ENCODE peak calls at places on chromosome X, in ten cellular contexts. P, T, S, W, O, A, C, E, Q and Y are unnamed samples.

GRCh38 chrX:103656623-103657022 is 27.8 kb downstream of the TCEAL1 start:
- DNase-seq in Q (peak; percentile 62), E (no peak), C (no peak), W (peak; percentile 45), S (peak; percentile 23), O (no peak), P (peak; percentile 87), A (peak; percentile 58), T (no peak), Y (no peak)

GRCh38 chrX:10841579-10841978 is 221.2 kb upstream of the MID1 start:
- DNase-seq in O (no peak), T (no peak), E (no peak), W (no peak), P (no peak), S (no peak), A (peak; percentile 29), Q (no peak), C (no peak), Y (no peak)

GRCh38 chrX:107603433-107604159 is 24.7 kb upstream of the PRPS1 start:
- DNase-seq in P (no peak), W (no peak), E (no peak), T (no peak), C (no peak), O (no peak), S (no peak), Q (no peak), A (no peak), Y (no peak)

GRCh38 chrX:41935827-41936226 is 12.5 kb upstream of the CASK start:
- DNase-seq in E (no peak), C (no peak), O (no peak), T (no peak), S (no peak), P (no peak), Q (no peak), W (no peak), A (no peak), Y (no peak)

GRCh38 chrX:105191878-105192277 is 28.6 kb downstream of the TEX13A start:
- DNase-seq in E (no peak), C (no peak), T (no peak), A (no peak), P (no peak), Q (peak; percentile 3), S (no peak), O (no peak), W (peak; percentile 5), Y (no peak)

GRCh38 chrX:68658530-68658929 is 11.1 kb downstream of the STARD8 start:
- DNase-seq in A (no peak), T (no peak), Q (no peak), P (peak; percentile 16), W (peak; percentile 18), C (no peak), O (no peak), E (no peak), S (no peak), Y (no peak)

GRCh38 chrX:132393090-132393884 is 95.6 kb downstream of the MBNL3 start:
- DNase-seq in S (no peak), O (no peak), W (no peak), T (no peak), E (no peak), A (no peak), P (no peak), C (no peak), Q (no peak), Y (no peak)

GRCh38 chrX:30967516-30967915 is 78.5 kb upstream of the TAB3 start:
- DNase-seq in A (no peak), W (no peak), E (no peak), C (no peak), T (no peak), Q (no peak), P (no peak), O (no peak), S (no peak), Y (no peak)

GRCh38 chrX:150984164-150984824 is 1.2 kb downstream of the HMGB3 start:
- DNase-seq in E (peak; percentile 36), T (no peak), S (peak; percentile 23), W (no peak), P (no peak), Q (no peak), C (no peak), O (no peak), A (peak; percentile 80), Y (no peak)

GRCh38 chrX:9873360-9873759 is 87.1 kb downstream of the SHROOM2 start:
- DNase-seq in W (no peak), E (no peak), P (no peak), A (no peak), T (no peak), C (no peak), O (no peak), S (no peak), Q (no peak), Y (no peak)

GRCh38 chrX:41300758-41301437 is 33.1 kb upstream of the DDX3X start:
- DNase-seq in P (peak; percentile 29), T (no peak), W (peak; percentile 35), C (no peak), S (no peak), A (no peak), Q (peak; percentile 49), O (no peak), E (no peak), Y (no peak)

GRCh38 chrX:108584617-108585211 is 145.1 kb downstream of the COL4A5 start:
- DNase-seq in T (no peak), C (no peak), W (no peak), A (no peak), E (no peak), Q (no peak), S (no peak), P (peak; percentile 0), O (no peak), Y (peak; percentile 0)

GRCh38 chrX:1592128-1592862 is 891 bp downstream of the AKAP17A start:
- DNase-seq in Q (peak; percentile 11), S (no peak), O (no peak), E (peak; percentile 80), C (peak; percentile 89), W (no peak), T (no peak), P (no peak), A (peak; percentile 94), Y (no peak)

GRCh38 chrX:154991039-154991438 is 31.5 kb downstream of the F8 start:
- DNase-seq in Q (no peak), O (no peak), W (no peak), C (no peak), P (no peak), A (no peak), E (peak; percentile 8), T (no peak), S (no peak), Y (no peak)

GRCh38 chrX:17521871-17522693 is 147.1 kb downstream of the NHS start:
- DNase-seq in E (no peak), W (peak; percentile 27), T (no peak), S (peak; percentile 26), A (peak; percentile 65), C (no peak), P (peak; percentile 78), O (no peak), Q (peak; percentile 9), Y (no peak)

GRCh38 chrX:53714580-53715335 is 28.2 kb upstream of the HUWE1 start:
- DNase-seq in C (no peak), O (peak; percentile 35), S (no peak), P (peak; percentile 66), A (no peak), E (peak; percentile 36), T (peak; percentile 23), W (peak; percentile 56), Q (peak; percentile 16), Y (no peak)